ENCODE peak calls at places on chromosomes 16 and 17, in ten cellular contexts. K, O, D, J, P, X, U, R, H and T are unnamed samples.

GRCh38 chr17:82861393-82861775 is 21.6 kb upstream of the ZNF750 start:
- DNase-seq in R (no peak), H (no peak), O (no peak), X (no peak), K (no peak), D (no peak), J (no peak), U (no peak), P (no peak), T (no peak)

GRCh38 chr16:16108759-16109158 is 114.5 kb downstream of the ABCC6 start:
- DNase-seq in U (no peak), R (no peak), P (no peak), H (no peak), K (no peak), O (no peak), X (no peak), J (no peak), D (no peak), T (no peak)

GRCh38 chr16:13453938-13454553 is 465.9 kb upstream of the ERCC4 start:
- DNase-seq in R (peak; percentile 56), K (peak; percentile 56), O (no peak), U (no peak), P (peak; percentile 10), D (peak; percentile 31), J (no peak), X (peak; percentile 41), H (peak; percentile 25), T (peak; percentile 8)

GRCh38 chr17:66829386-66829864 is 5.5 kb upstream of the CACNG5 start:
- DNase-seq in R (peak; percentile 91), O (peak; percentile 10), X (peak; percentile 50), D (peak; percentile 77), P (peak; percentile 71), U (no peak), J (peak; percentile 35), H (peak; percentile 74), K (peak; percentile 76), T (peak; percentile 26)

GRCh38 chr17:70687421-70687820 is 518.1 kb downstream of the KCNJ2 start:
- DNase-seq in P (no peak), U (no peak), H (no peak), J (no peak), X (no peak), D (no peak), O (no peak), K (no peak), R (peak; percentile 22), T (no peak)

GRCh38 chr16:86740817-86741799 is 162.8 kb downstream of the FOXL1 start:
- DNase-seq in U (peak; percentile 87), X (peak; percentile 28), D (peak; percentile 63), O (no peak), P (peak; percentile 96), R (peak; percentile 70), K (peak; percentile 62), J (peak; percentile 78), H (peak; percentile 83), T (peak; percentile 66)

GRCh38 chr17:44066204-44066930 is at the start of gene LSM12:
- DNase-seq in U (peak; percentile 97), J (peak; percentile 89), D (peak; percentile 98), K (peak; percentile 94), O (no peak), X (peak; percentile 93), R (peak; percentile 96), H (peak; percentile 92), P (peak; percentile 90), T (peak; percentile 83)

GRCh38 chr16:87877942-87878507 is 8.7 kb upstream of the SLC7A5 start:
- DNase-seq in K (no peak), P (no peak), D (no peak), J (no peak), H (no peak), R (no peak), X (no peak), O (no peak), U (no peak), T (no peak)

GRCh38 chr17:58335779-58336455 is 7.3 kb upstream of the TSPOAP1 start:
- DNase-seq in H (no peak), D (peak; percentile 41), O (no peak), P (no peak), R (no peak), U (no peak), J (no peak), X (peak; percentile 96), K (no peak), T (no peak)

GRCh38 chr17:30939059-30939689 is 17.4 kb downstream of the ADAP2 start:
- DNase-seq in P (no peak), X (no peak), R (no peak), U (no peak), H (no peak), J (peak; percentile 30), K (no peak), D (no peak), O (no peak), T (no peak)

GRCh38 chr17:30947796-30948195 is 23.0 kb upstream of the RNF135 start:
- DNase-seq in D (no peak), O (no peak), X (no peak), J (no peak), P (no peak), U (no peak), R (no peak), H (no peak), K (no peak), T (no peak)

DNA sequence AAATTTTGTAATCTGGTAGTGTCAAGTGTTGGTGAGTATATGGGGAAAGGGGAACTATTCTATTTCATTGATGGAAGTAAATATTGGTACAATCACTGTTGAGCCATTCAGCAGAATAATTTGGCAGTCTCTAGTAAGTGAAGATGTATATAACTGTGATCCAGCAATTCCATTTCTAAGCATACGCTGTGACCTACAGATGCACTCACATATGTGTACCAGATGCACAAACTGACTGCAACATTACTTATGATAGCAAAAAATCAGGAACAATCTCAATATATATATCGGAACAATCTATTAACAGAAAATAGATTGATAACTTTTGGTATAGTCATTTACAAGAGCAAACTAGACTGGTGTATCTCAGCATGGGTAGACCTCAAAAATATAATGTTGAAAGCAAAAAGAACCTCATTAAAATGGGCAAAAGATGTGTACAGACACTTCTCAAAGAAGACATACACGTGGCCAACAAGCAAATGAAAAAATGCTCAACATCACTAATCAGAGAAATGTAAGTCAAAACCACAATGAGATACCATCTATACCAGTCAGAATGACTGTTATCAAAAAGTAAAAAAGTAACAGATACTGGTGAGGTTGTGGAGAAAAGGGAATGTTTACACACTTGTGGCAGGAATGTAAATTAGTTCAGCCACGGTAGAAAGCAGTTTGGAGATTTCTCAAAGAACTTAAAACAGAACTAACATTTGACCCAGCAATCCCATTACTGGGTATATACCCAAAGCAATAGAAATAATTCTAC is 20.8 kb downstream of the ADAP2 start:
- DNase-seq in O (no peak), X (no peak), R (no peak), K (no peak), U (no peak), D (no peak), J (no peak), H (no peak), P (no peak), T (peak; percentile 51)
- TF ChIP-seq CTCF in O (no peak), X (no peak), R (no peak), K (no peak), U (no peak), D (no peak), J (no peak), H (no peak), P (no peak), T (peak; percentile 60)

GRCh38 chr17:41327411-41328120 is 12.1 kb upstream of the KRTAP17-1 start:
- DNase-seq in K (no peak), P (no peak), H (no peak), O (no peak), J (no peak), X (no peak), D (no peak), U (no peak), R (no peak), T (no peak)

GRCh38 chr17:41331606-41332005 is 16.1 kb upstream of the KRTAP17-1 start:
- DNase-seq in K (no peak), X (no peak), O (no peak), R (no peak), J (no peak), P (no peak), U (no peak), H (no peak), D (no peak), T (no peak)

GRCh38 chr17:41328207-41328606 is 12.7 kb upstream of the KRTAP17-1 start:
- DNase-seq in P (no peak), H (no peak), O (no peak), J (no peak), R (no peak), D (no peak), U (no peak), K (no peak), X (no peak), T (no peak)

GRCh38 chr17:41332239-41332638 is 16.7 kb upstream of the KRTAP17-1 start:
- DNase-seq in J (no peak), K (no peak), O (no peak), P (no peak), D (no peak), U (no peak), X (no peak), H (no peak), R (no peak), T (no peak)

GRCh38 chr17:41329279-41329925 is 13.9 kb upstream of the KRTAP17-1 start:
- DNase-seq in D (peak; percentile 69), K (peak; percentile 77), U (no peak), X (peak; percentile 41), P (peak; percentile 59), H (peak; percentile 38), R (peak; percentile 72), J (no peak), O (peak; percentile 29), T (peak; percentile 63)
- TF ChIP-seq CTCF in D (peak; percentile 68), K (peak; percentile 80), U (peak; percentile 79), X (peak; percentile 62), P (peak; percentile 86), H (peak; percentile 91), R (peak; percentile 61), J (peak; percentile 46), O (peak; percentile 97), T (peak; percentile 92)

DNA sequence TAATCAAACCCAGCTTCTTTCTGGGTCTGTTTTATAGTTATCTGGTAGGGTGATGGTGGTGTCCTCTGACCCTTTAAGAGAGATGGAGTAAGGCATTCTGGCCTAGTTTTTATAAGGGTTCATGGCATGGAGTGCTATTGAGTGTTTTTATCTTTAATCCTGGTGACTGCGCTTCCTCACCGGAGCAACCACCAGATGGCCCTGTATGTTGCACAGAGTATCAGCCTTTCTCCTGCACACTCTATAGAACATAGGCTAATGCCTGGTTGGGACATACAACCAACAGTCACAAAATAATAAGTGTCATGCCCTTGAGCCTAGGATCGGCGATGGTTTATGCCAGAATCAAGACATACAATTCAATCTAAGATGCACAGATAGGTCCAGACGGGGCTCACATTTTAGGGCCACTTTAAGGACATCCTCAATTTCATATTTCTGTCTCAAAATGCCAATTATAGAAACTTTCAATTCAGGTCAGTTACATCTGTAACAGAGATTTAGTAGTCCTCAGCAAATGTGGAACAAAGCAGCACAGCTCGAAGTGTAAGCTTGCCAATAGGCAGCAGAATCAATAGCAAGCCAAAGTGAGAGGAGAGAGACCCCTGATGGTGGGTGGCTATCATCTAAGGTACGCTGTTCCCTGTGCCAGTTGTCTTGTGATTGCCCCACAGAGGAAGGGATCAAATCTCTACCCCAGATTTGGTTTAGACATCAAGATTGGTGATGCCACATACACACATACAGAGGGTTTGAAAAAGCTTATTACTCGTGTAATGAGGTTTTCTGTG is 37.2 kb upstream of the HOXB9 start:
- DNase-seq in H (no peak), O (no peak), J (no peak), U (no peak), R (no peak), K (no peak), D (peak; percentile 22), P (no peak), X (no peak), T (no peak)
- TF ChIP-seq CTCF in H (peak; percentile 34), O (no peak), J (no peak), U (no peak), R (peak; percentile 4), K (no peak), D (peak; percentile 44), P (no peak), X (peak; percentile 14), T (peak; percentile 23)

GRCh38 chr17:60640503-60640902 is 37.1 kb upstream of the BCAS3 start:
- DNase-seq in R (peak; percentile 7), H (no peak), K (no peak), D (peak; percentile 45), O (no peak), P (peak; percentile 35), U (no peak), X (peak; percentile 15), J (no peak), T (peak; percentile 16)
- TF ChIP-seq CTCF in R (peak; percentile 31), H (peak; percentile 66), K (peak; percentile 34), D (peak; percentile 69), O (peak; percentile 57), P (peak; percentile 64), U (peak; percentile 52), X (peak; percentile 34), J (peak; percentile 10), T (peak; percentile 72)